ENCODE peak calls at places on chromosomes 16 and 17, in five cellular contexts. E is amygdala, N is hippocampal formation, H is heart right ventricle, J is left kidney. F is an unnamed sample.

GRCh38 chr16:49592507-49593422 is 219.2 kb downstream of the C16orf78 start:
- DNase-seq in H (peak), N (no peak), E (no peak), J (peak), F (no peak)

GRCh38 chr16:1315081-1316032 is 5.9 kb downstream of the UBE2I start:
- DNase-seq in H (no peak), N (no peak), E (no peak), J (no peak), F (no peak)

GRCh38 chr16:89395150-89396142 is 94.9 kb downstream of the ANKRD11 start:
- DNase-seq in J (peak), N (peak), H (peak), E (peak), F (peak)

GRCh38 chr17:48555183-48555615 is 10.3 kb upstream of the HOXB2 start:
- DNase-seq in N (no peak), H (no peak), J (peak), E (no peak), F (no peak)

GRCh38 chr16:11372924-11373306 is 27.7 kb downstream of the RMI2 start:
- DNase-seq in E (no peak), J (no peak), H (no peak), N (no peak), F (no peak)

GRCh38 chr16:76899767-76900166 is 291.2 kb upstream of the MON1B start:
- DNase-seq in J (peak), E (no peak), H (no peak), N (no peak), F (peak)

GRCh38 chr16:68257906-68258800 is 6.2 kb upstream of the SLC7A6 start:
- DNase-seq in N (no peak), J (peak), H (no peak), E (no peak), F (peak)

GRCh38 chr16:70695351-70696070 is 9.7 kb upstream of the MTSS2 start:
- DNase-seq in N (no peak), H (peak), E (no peak), J (no peak), F (no peak)

GRCh38 chr16:78866556-78866955 is 734.0 kb downstream of the MAF start:
- DNase-seq in J (peak), E (no peak), N (peak), H (peak), F (no peak)

GRCh38 chr17:64200080-64201042 is 62.7 kb downstream of the TEX2 start:
- DNase-seq in E (no peak), N (peak), H (no peak), J (peak), F (no peak)

GRCh38 chr16:28590384-28591340 is 6.2 kb downstream of the SULT1A2 start:
- DNase-seq in H (no peak), J (no peak), N (no peak), E (no peak), F (no peak)

GRCh38 chr16:76946879-76947278 is 244.1 kb upstream of the MON1B start:
- DNase-seq in E (no peak), J (peak), H (no peak), N (no peak), F (peak)

GRCh38 chr16:12896562-12896961 is 4.8 kb upstream of the SHISA9 start:
- DNase-seq in J (peak), N (no peak), H (no peak), E (no peak), F (no peak)

GRCh38 chr17:31289790-31290189 is 7.2 kb downstream of the OMG start:
- DNase-seq in J (no peak), H (no peak), E (no peak), N (no peak), F (no peak)

GRCh38 chr17:57649191-57649590 is 95.9 kb downstream of the CCDC182 start:
- DNase-seq in J (no peak), N (no peak), H (no peak), E (no peak), F (no peak)

GRCh38 chr16:85391175-85391707 is 221.9 kb upstream of the GSE1 start:
- DNase-seq in J (no peak), N (no peak), H (no peak), E (no peak), F (no peak)

GRCh38 chr16:62225675-62226074 is 189.4 kb upstream of the CDH8 start:
- DNase-seq in J (peak), N (peak), E (peak), H (peak), F (peak)

GRCh38 chr17:15513058-15513858 is 45.8 kb upstream of the CDRT4 start:
- DNase-seq in N (peak), E (no peak), J (no peak), H (no peak), F (no peak)

GRCh38 chr16:53878216-53878615 is 174.3 kb downstream of the FTO start:
- DNase-seq in J (no peak), N (no peak), H (no peak), E (no peak), F (no peak)

GRCh38 chr17:68468785-68469184 is 11.5 kb upstream of the WIPI1 start:
- DNase-seq in H (no peak), E (no peak), J (no peak), N (no peak), F (no peak)

GRCh38 chr16:27529962-27530361 is 19.8 kb downstream of the GTF3C1 start:
- DNase-seq in N (peak), E (no peak), H (no peak), J (no peak), F (no peak)

F was measured in epithelial cell of proximal tubule.